ENCODE peak calls at places on chromosomes 6 and 20, in five cellular contexts. F, A, O, P and Q are unnamed samples.

GRCh38 chr6:157329829-157330228 is 6.5 kb upstream of the TMEM242 start:
- DNase-seq in P (no peak), F (no peak), A (no peak), O (no peak), Q (no peak)

GRCh38 chr6:21595951-21596378 is 2.4 kb downstream of the SOX4 start:
- DNase-seq in O (no peak), A (no peak), F (no peak), P (peak), Q (no peak)

GRCh38 chr6:117440558-117441525 is 15.1 kb upstream of the ROS1 start:
- DNase-seq in O (no peak), A (no peak), P (no peak), F (peak), Q (no peak)

GRCh38 chr20:39825950-39826349 is 863.1 kb downstream of the MAFB start:
- DNase-seq in O (no peak), F (peak), P (no peak), A (peak), Q (no peak)

GRCh38 chr20:33927703-33928102 is 66.0 kb upstream of the RALY start:
- DNase-seq in P (no peak), A (no peak), O (no peak), F (no peak), Q (no peak)

GRCh38 chr6:136628996-136629395 is 78.8 kb upstream of the MAP7 start:
- DNase-seq in F (no peak), A (no peak), O (no peak), P (no peak), Q (no peak)

GRCh38 chr20:24950836-24951525 is 1.9 kb downstream of the CST7 start:
- DNase-seq in A (no peak), O (no peak), F (peak), P (no peak), Q (no peak)

GRCh38 chr6:35552285-35552917 is 39.7 kb upstream of the TULP1 start:
- DNase-seq in A (peak), O (no peak), P (peak), F (peak), Q (peak)

GRCh38 chr6:14880052-14880451 is 365.8 kb upstream of the JARID2 start:
- DNase-seq in O (no peak), A (no peak), F (no peak), P (no peak), Q (no peak)

GRCh38 chr20:41162396-41162795 is 25.1 kb downstream of the PLCG1 start:
- DNase-seq in F (no peak), P (no peak), O (no peak), A (no peak), Q (no peak)

GRCh38 chr6:156250593-156250992 is 526.6 kb upstream of the ARID1B start:
- DNase-seq in A (no peak), O (no peak), P (no peak), F (no peak), Q (no peak)

GRCh38 chr20:44187763-44188709 is 1.0 kb upstream of the JPH2 start:
- DNase-seq in P (no peak), F (peak), A (no peak), O (no peak), Q (no peak)

GRCh38 chr6:113772961-113773360 is 84.2 kb upstream of the MARCKS start:
- DNase-seq in A (no peak), O (no peak), F (no peak), P (no peak), Q (no peak)

GRCh38 chr20:57772349-57772964 is 62.6 kb upstream of the PMEPA1 start:
- DNase-seq in F (peak), A (no peak), O (no peak), P (peak), Q (no peak)

GRCh38 chr6:163389354-163389753 is 25.2 kb upstream of the QKI start:
- DNase-seq in P (no peak), F (no peak), A (no peak), O (no peak), Q (no peak)

GRCh38 chr20:23096073-23096472 is 9.9 kb upstream of the CD93 start:
- DNase-seq in O (no peak), F (no peak), A (peak), P (no peak), Q (no peak)

GRCh38 chr6:135163440-135163738 is 17.7 kb upstream of the MYB start:
- DNase-seq in A (peak), O (no peak), P (peak), F (no peak), Q (no peak)

GRCh38 chr6:157632821-157633220 is 190.2 kb upstream of the SNX9 start:
- DNase-seq in F (peak), P (no peak), O (no peak), A (no peak), Q (no peak)

GRCh38 chr6:108118791-108119211 is 44.3 kb upstream of the OSTM1 start:
- DNase-seq in O (peak), F (no peak), P (no peak), A (no peak), Q (no peak)

GRCh38 chr6:33936911-33937310 is 133.1 kb upstream of the MLN start:
- DNase-seq in A (no peak), O (no peak), P (no peak), F (no peak), Q (no peak)

GRCh38 chr6:84033523-84034451 is at the start of gene MRAP2:
- DNase-seq in O (peak), F (peak), A (peak), P (no peak), Q (no peak)

GRCh38 chr6:80304014-80304413 is 197.5 kb downstream of the BCKDHB start:
- DNase-seq in F (peak), P (no peak), O (no peak), A (no peak), Q (no peak)